ENCODE peak calls at places on chromosomes 11 and 22, in eight cellular contexts. J, Q, W, O, X, R, F and L are unnamed samples.
A peak's percentile ranks its signal among the peaks of the same experiment; 100 is the strongest.

GRCh38 chr22:50420015-50420414 is 54.8 kb downstream of the SBF1 start:
- DNase-seq in J (no peak), Q (no peak), W (no peak), O (no peak), X (no peak), R (no peak), F (no peak), L (no peak)

GRCh38 chr22:46193898-46194310 is 43.6 kb downstream of the PPARA start:
- DNase-seq in J (peak; percentile 83), Q (peak; percentile 70), W (no peak), O (no peak), X (peak; percentile 14), R (no peak), F (no peak), L (peak; percentile 10)

GRCh38 chr11:107859459-107860239 is 1.1 kb upstream of the SLC35F2 start:
- DNase-seq in J (peak; percentile 76), Q (peak; percentile 79), W (peak; percentile 30), O (peak; percentile 20), X (peak; percentile 24), R (peak; percentile 23), F (peak; percentile 11), L (peak; percentile 13)

GRCh38 chr11:111573821-111574249 is 28.4 kb upstream of the SIK2 start:
- DNase-seq in J (no peak), Q (no peak), W (no peak), O (no peak), X (peak; percentile 57), R (no peak), F (peak; percentile 45), L (no peak)

GRCh38 chr11:130478881-130479280 is 30.4 kb downstream of the ADAMTS15 start:
- DNase-seq in J (peak; percentile 15), Q (no peak), W (no peak), O (no peak), X (peak; percentile 48), R (no peak), F (no peak), L (peak; percentile 28)

GRCh38 chr11:73889019-73889418 is 12.2 kb downstream of the PAAF1 start:
- DNase-seq in J (no peak), Q (no peak), W (no peak), O (no peak), X (peak; percentile 46), R (no peak), F (no peak), L (peak; percentile 21)

GRCh38 chr11:15707971-15708370 is 593.2 kb downstream of the INSC start:
- DNase-seq in J (peak; percentile 34), Q (peak; percentile 17), W (peak; percentile 71), O (no peak), X (peak; percentile 46), R (no peak), F (peak; percentile 27), L (peak; percentile 7)

GRCh38 chr11:65127473-65128181 is 5.5 kb downstream of the MRPL49 start:
- DNase-seq in J (no peak), Q (no peak), W (no peak), O (no peak), X (no peak), R (no peak), F (no peak), L (no peak)

GRCh38 chr11:17859552-17859951 is 125.0 kb downstream of the KCNC1 start:
- DNase-seq in J (no peak), Q (no peak), W (no peak), O (no peak), X (no peak), R (no peak), F (no peak), L (no peak)

GRCh38 chr11:79437981-79438630 is 2.7 kb downstream of the TENM4 start:
- DNase-seq in J (peak; percentile 18), Q (no peak), W (peak; percentile 21), O (peak; percentile 40), X (peak; percentile 68), R (peak; percentile 41), F (no peak), L (peak; percentile 72)

GRCh38 chr22:46367707-46368191 is 32.2 kb downstream of the TRMU start:
- DNase-seq in J (peak; percentile 83), Q (peak; percentile 87), W (peak; percentile 78), O (peak; percentile 79), X (peak; percentile 45), R (peak; percentile 82), F (peak; percentile 50), L (peak; percentile 52)

GRCh38 chr11:92727123-92727522 is 242.3 kb upstream of the MTNR1B start:
- DNase-seq in J (no peak), Q (no peak), W (no peak), O (no peak), X (no peak), R (no peak), F (no peak), L (no peak)

GRCh38 chr11:10550988-10551657 is 10.1 kb upstream of the RNF141 start:
- DNase-seq in J (no peak), Q (no peak), W (no peak), O (no peak), X (no peak), R (no peak), F (no peak), L (no peak)

GRCh38 chr11:15136166-15136565 is 21.4 kb downstream of the INSC start:
- DNase-seq in J (no peak), Q (no peak), W (no peak), O (no peak), X (no peak), R (no peak), F (no peak), L (no peak)

GRCh38 chr11:104328514-104328912 is 164.6 kb upstream of the PDGFD start:
- DNase-seq in J (no peak), Q (no peak), W (no peak), O (no peak), X (no peak), R (no peak), F (no peak), L (no peak)

GRCh38 chr11:104329043-104329442 is 165.1 kb upstream of the PDGFD start:
- DNase-seq in J (no peak), Q (no peak), W (no peak), O (no peak), X (no peak), R (no peak), F (no peak), L (no peak)

GRCh38 chr11:104333977-104334376 is 170.0 kb upstream of the PDGFD start:
- DNase-seq in J (no peak), Q (no peak), W (peak; percentile 7), O (no peak), X (no peak), R (peak; percentile 26), F (no peak), L (peak; percentile 11)

GRCh38 chr11:104327864-104328513 is 164.0 kb upstream of the PDGFD start:
- DNase-seq in J (no peak), Q (no peak), W (no peak), O (no peak), X (no peak), R (no peak), F (peak; percentile 24), L (peak; percentile 25)

GRCh38 chr11:104332110-104332509 is 168.2 kb upstream of the PDGFD start:
- DNase-seq in J (no peak), Q (peak; percentile 17), W (peak; percentile 28), O (peak; percentile 31), X (no peak), R (peak; percentile 66), F (no peak), L (no peak)
- TF ChIP-seq CTCF in J (no peak), Q (no peak), W (peak; percentile 37), O (peak; percentile 27), X (no peak), R (peak; percentile 38), F (no peak), L (peak; percentile 10)

GRCh38 chr11:22536036-22536435 is 89.6 kb downstream of the FANCF start:
- DNase-seq in J (no peak), Q (no peak), W (no peak), O (no peak), X (no peak), R (no peak), F (no peak), L (no peak)

GRCh38 chr11:22539851-22540376 is 85.7 kb downstream of the FANCF start:
- DNase-seq in J (no peak), Q (no peak), W (peak; percentile 59), O (no peak), X (peak; percentile 17), R (no peak), F (no peak), L (peak; percentile 57)
- TF ChIP-seq CTCF in J (no peak), Q (peak; percentile 9), W (peak; percentile 77), O (peak; percentile 58), X (peak; percentile 50), R (peak; percentile 35), F (peak; percentile 18), L (peak; percentile 62)

DNA sequence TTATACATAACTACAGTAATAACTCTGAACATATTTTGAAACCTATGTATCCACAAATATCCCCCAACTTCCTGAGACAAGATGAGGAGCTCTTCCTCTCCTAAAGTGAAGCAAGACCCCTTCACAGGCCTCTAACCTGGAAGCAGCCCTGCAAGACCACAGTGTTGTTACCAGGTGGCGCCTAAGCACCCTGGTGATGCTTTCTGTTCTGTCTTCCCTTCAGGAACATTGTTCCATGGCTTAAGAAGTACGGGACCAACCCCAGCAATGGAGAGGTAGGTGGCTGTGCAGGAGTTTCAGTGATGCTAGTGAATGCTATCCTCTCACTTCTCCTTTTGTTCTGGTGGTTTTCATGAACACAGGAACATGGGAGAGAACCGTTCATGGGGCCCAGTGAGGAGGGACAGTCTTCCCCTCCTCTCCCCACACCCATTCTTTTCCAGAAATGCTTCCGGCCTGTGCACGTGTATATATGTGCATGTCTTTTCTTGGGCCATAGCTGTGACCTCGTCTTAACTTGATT is 6.4 kb downstream of the PPIL2 start:
- DNase-seq in J (no peak), Q (no peak), W (no peak), O (no peak), X (no peak), R (no peak), F (no peak), L (no peak)
- TF ChIP-seq CTCF in J (no peak), Q (no peak), W (no peak), O (no peak), X (no peak), R (no peak), F (no peak), L (no peak)

GRCh38 chr11:19161651-19162050 is 40.1 kb downstream of the CSRP3 start:
- DNase-seq in J (no peak), Q (no peak), W (no peak), O (no peak), X (no peak), R (no peak), F (no peak), L (no peak)

GRCh38 chr11:19162946-19163345 is 38.8 kb downstream of the CSRP3 start:
- DNase-seq in J (no peak), Q (no peak), W (no peak), O (no peak), X (no peak), R (no peak), F (no peak), L (no peak)

GRCh38 chr11:19164230-19164855 is 37.4 kb downstream of the CSRP3 start:
- DNase-seq in J (no peak), Q (no peak), W (no peak), O (no peak), X (no peak), R (no peak), F (no peak), L (no peak)

GRCh38 chr11:19163627-19164026 is 38.2 kb downstream of the CSRP3 start:
- DNase-seq in J (no peak), Q (no peak), W (no peak), O (no peak), X (no peak), R (no peak), F (no peak), L (no peak)

DNA sequence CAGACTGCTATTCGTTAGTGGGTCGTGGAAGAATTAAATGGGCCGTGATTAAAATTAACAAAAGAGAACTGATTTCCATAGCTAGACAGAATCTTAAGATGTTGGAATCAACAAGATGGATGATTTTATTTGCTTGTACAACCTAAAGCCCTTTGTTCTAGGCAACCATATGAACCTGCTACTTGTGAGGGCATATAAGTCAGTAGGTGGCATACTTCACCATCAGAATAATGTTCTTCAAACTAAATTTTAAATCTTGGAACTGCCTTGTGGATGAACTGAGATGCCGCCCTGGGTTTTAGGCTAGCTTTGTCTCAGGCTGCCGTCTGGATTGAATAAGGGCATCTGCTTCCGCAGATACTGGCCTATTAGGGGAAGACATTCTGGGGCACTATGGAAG is 40.9 kb downstream of the CSRP3 start:
- DNase-seq in J (no peak), Q (no peak), W (no peak), O (no peak), X (peak; percentile 28), R (no peak), F (no peak), L (peak; percentile 23)
- TF ChIP-seq CTCF in J (no peak), Q (no peak), W (peak; percentile 12), O (no peak), X (no peak), R (no peak), F (no peak), L (no peak)